ENCODE peak calls at places on chromosomes 11 and 22, in four cellular contexts. N is fibroblast of lung, X is ovary, I is epithelial cell of esophagus. U is an unnamed sample.

GRCh38 chr11:16356751-16357365 is 512 bp upstream of the SOX6 start:
- DNase-seq in N (peak; percentile 23), X (no peak), I (no peak), U (peak; percentile 22)

GRCh38 chr11:122399375-122399774 is 256.1 kb upstream of the UBASH3B start:
- DNase-seq in N (no peak), X (no peak), I (peak; percentile 23), U (no peak)

GRCh38 chr11:73172992-73173656 is 31.0 kb upstream of the FCHSD2 start:
- DNase-seq in N (no peak), X (peak; percentile 17), I (no peak), U (no peak)

GRCh38 chr11:111946499-111946898 is 9.4 kb downstream of the DIXDC1 start:
- DNase-seq in N (no peak), X (no peak), I (no peak), U (no peak)

GRCh38 chr11:26219506-26220117 is 112.3 kb upstream of the ANO3 start:
- DNase-seq in N (peak; percentile 33), X (no peak), I (no peak), U (no peak)

GRCh38 chr11:102196351-102196750 is 86.1 kb downstream of the YAP1 start:
- DNase-seq in N (no peak), X (no peak), I (no peak), U (no peak)

GRCh38 chr11:6418958-6419611 is at the start of gene APBB1:
- DNase-seq in N (peak; percentile 54), X (peak; percentile 87), I (peak; percentile 39), U (peak; percentile 48)

GRCh38 chr11:66868726-66869291 is 11.9 kb downstream of the LRFN4 start:
- DNase-seq in N (no peak), X (no peak), I (peak; percentile 66), U (no peak)

GRCh38 chr11:75152090-75152489 is 1.2 kb downstream of the SLCO2B1 start:
- DNase-seq in N (no peak), X (no peak), I (no peak), U (no peak)

GRCh38 chr11:134275534-134276395 is at the start of gene GLB1L3:
- DNase-seq in N (peak; percentile 22), X (no peak), I (peak; percentile 76), U (peak; percentile 6)

GRCh38 chr11:26028294-26028954 is 303.5 kb upstream of the ANO3 start:
- DNase-seq in N (peak; percentile 59), X (no peak), I (peak; percentile 66), U (peak; percentile 54)

GRCh38 chr22:39967103-39967829 is 7.1 kb downstream of the TMA7B start:
- DNase-seq in N (peak; percentile 39), X (no peak), I (peak; percentile 43), U (peak; percentile 35)

DNA sequence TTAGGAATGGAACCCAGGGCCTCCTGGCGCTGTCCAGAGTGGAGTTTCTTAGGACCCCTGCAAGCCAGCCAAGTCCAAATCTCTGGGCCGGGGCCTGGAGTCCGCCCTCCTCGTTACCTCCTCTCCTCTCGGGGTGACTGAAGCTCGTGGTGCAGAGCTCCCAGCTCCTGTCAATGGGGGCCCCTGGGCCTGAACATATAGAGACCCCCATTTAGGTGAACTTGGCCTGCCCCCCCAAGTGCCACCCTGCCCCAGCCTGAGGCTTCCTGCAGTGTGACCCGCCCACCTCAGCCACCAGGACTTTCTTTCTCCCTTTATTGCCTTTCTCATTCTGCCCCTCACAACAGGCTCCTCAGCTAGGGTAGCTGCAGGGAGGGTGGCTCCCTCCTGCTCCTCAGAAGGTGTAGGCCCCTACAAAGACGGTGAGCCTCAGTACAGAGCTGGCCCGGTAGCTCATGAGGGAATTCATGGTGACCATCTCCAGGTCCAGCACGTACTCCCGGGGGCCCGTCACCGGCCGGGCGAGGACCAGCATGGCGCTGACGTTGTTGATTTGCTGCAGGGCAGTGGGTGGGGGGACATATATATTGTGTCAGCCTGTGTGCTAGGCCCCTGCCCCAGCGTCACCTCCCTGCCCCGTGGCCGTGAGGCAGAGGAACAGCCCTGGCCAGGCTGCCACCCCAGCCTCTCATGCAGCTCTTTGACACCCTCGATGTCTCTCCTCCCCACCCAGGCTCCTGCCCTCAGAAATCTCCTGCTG is 5.9 kb downstream of the EFEMP2 start:
- DNase-seq in N (no peak), X (no peak), I (no peak), U (no peak)
- H3K4me3 ChIP-seq in N (no peak overlapping the region), X (no peak overlapping the region), I (no peak overlapping the region), U (no peak overlapping the region)

DNA sequence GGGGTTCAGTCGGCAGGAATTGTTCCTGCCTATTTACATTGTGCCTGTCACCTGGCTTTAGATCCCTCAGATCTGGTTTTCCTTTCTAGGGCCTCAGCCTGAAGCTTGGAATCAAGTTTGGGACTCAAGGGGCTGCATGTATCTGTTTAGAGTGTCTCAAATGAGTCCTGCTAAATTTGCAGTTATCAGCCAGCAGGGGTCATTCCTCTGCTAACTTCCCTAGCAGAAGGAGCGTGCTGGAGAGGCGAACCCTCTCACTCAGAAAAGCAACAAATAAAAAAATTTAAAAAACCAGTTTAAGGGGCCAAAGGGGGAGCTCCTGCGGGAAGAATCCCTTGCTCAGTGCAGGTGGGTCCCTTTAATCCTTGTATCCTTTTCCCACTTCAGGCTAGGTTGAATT is 1220.2 kb downstream of the JRKL start:
- DNase-seq in N (peak; percentile 22), X (no peak), I (peak; percentile 28), U (no peak)
- TF ChIP-seq CTCF in N (peak; percentile 20), X (no peak), I (peak; percentile 16), U (no peak)

GRCh38 chr11:64863381-64864060 is 14.9 kb downstream of the EHD1 start:
- DNase-seq in N (peak; percentile 73), X (peak; percentile 78), I (no peak), U (peak; percentile 36)
- H3K4me3 ChIP-seq in N (no peak overlapping the region), X (no peak overlapping the region), I (no peak overlapping the region), U (no peak overlapping the region)

GRCh38 chr11:64333556-64333955 is 6.4 kb upstream of the CCDC88B start:
- DNase-seq in N (no peak), X (no peak), I (no peak), U (no peak)

GRCh38 chr11:64330888-64331287 is 9.1 kb upstream of the CCDC88B start:
- DNase-seq in N (no peak), X (no peak), I (no peak), U (no peak)

GRCh38 chr11:64334764-64335741 is 5.0 kb upstream of the CCDC88B start:
- DNase-seq in N (peak; percentile 82), X (no peak), I (peak; percentile 99), U (peak; percentile 94)

GRCh38 chr11:64327993-64328392 is 10.1 kb downstream of the PRDX5 start:
- DNase-seq in N (no peak), X (no peak), I (no peak), U (no peak)

DNA sequence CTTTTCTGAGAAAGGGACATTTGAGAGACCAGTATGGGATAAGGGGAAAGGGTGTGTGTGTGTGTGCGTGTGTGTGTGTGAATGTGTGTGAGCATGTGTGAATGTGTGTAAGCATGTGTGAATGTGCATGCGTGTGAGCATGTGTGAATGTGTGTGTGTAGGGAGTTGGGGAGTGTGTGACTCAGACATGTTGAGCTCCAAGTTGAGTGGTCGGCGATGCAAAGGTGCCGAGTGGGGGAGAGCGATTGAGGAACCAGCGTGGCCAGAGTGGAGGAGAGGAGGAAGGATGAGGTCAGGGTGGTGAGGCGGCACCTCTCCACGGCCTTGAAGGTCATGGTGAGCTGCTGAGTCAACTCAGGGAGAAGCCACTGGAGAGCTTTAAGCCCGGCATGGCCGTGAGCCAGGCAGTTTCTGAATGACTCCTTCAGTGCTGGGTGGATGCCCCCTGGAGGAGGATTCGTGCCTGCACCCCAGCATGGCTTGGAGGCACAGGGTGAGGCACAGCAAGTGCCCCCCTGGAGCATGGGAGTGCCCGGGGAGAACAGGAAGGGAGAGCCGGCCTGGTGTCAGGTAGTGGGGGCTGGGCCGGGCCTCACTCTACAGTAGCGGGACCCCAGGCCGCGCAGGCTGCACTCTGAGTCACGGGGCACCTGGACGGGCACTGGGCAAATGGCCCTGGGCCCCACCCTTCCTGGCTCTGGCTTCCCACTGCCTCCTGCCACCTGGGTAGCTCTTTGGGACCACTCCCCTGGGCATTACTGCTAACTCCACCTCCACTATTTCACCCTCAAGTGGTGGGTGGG is 8.2 kb upstream of the CCDC88B start:
- DNase-seq in N (peak; percentile 86), X (peak; percentile 78), I (peak; percentile 93), U (peak; percentile 90)
- TF ChIP-seq CTCF in N (peak; percentile 75), X (peak; percentile 11), I (peak; percentile 81), U (peak; percentile 64)

DNA sequence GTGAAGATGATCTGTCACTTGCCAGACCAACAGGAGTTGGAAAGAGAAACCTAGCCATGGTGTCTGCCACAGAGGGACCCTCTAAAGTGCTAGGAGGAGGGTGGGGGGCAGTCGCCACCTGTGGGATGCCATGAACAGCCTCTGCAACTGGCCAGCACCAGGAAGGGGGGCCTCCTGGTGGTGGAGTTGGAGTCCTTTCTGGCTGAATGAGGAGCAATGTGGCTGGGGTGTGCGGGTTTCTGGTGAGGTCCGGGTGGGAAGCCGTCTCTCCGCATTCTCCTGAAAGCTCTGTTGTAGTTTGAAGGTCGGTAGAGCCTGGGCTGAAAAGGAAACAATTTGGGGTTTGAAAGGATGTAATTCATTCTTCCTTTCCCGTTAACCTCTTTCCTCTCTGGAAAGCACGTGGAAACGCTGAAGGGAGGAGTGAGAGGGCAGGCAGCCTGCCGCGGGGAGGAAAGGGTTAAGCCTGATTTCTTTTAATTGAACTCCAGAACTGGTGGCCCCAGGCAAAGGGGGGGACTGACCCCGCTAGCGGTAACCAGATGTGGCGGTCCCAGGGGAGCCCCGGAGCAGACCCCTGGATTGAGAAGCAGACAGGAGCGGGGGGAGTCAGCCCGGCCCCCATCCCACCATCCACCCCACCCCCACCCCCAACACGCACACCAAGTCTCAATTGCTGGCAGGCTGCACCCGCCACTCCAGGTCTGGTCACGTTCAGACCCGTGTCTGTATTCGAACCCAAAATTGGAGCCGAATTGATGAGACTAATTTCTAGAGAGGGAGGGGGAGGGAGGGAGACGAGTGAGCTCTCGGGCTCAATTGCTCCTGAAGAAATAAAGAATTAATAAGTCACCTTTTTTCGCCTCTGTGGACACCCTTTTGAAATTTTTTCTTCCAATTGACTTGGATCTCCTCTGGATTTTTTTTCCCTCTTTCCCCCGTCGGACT is 1.8 kb upstream of the FLI1 start:
- DNase-seq in N (no peak), X (no peak), I (no peak), U (no peak)
- H3K4me3 ChIP-seq in N (no peak overlapping the region), X (peak overlapping the region; percentile 30), I (no peak overlapping the region), U (peak overlapping the region; percentile 77)

DNA sequence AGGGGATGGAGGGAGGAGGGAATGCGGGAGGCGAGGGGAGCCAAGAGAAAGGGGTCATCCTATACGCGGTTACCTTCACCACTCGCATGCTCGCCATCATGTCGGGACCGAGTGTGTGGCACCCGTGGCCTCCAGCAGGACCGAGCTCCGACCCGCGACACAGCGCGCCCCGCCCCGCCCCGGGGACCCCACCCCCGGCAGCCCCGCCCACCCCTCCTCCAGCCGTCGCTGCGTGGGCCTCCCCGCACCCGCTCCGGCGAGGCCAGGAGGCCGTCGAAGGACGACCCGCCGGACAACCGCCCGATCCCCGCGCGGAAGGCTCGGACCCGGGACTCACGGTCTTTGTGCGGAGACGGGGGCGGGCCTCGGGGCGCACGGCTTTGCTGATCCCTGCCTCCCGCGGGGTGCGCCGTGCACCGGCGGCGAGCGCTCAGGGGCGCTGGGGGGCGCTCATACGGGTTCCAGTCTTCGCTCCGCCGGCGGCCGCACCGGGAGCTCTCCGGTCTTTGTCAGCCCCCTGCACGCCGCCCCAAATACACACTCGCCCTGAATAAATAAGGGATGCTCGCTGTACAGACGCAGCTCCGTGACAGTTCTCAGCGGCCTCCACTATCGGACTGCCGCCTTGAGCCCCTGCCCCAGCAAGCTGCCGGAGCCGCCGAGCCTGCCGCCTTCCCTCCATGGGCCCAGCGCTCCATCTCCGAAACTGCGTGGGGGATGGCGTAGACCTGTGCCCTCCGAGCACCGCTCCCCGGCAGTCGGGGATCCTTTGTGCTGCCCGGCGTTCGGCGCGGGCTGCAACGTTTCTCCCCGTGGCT is at the start of gene UBE2L6:
- DNase-seq in N (peak; percentile 32), X (peak; percentile 75), I (peak; percentile 26), U (peak; percentile 18)
- TF ChIP-seq CTCF in N (no peak), X (peak; percentile 90), I (no peak), U (peak; percentile 18)

DNA sequence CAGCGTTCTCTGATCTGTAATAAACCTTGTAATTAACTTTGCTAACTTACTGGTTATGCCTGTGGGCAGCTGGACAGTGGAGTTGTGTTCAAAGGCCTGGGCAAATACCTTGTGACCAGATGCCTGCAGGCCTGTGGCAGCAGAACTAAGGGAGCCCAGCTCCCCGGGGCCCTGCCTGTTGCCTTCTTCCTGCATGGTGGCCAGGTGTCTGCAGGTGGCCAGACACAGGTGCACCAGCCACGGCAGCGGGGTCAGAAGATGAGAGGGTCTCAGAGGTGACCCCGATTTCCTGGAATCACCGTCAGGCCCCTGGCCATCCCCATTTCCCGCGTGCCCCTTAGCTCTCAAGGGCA is 127.2 kb downstream of the OSBP2 start:
- DNase-seq in N (no peak), X (no peak), I (no peak), U (no peak)
- H3K4me3 ChIP-seq in N (peak overlapping the region; percentile 28), X (no peak overlapping the region), I (peak overlapping the region; percentile 47), U (peak overlapping the region; percentile 39)